ENCODE peak calls at places on chromosomes 12 and 14, in five cellular contexts. One of them, this sample, is unnamed.
A peak's percentile ranks its signal among the peaks of the same experiment; 100 is the strongest.

GRCh38 chr12:93848453-93849120 is 171.4 kb downstream of the CRADD start:
- DNase-seq in mammary epithelial cell: no peak
- DNase-seq in dorsolateral prefrontal cortex: no peak
- DNase-seq in small intestine: peak; percentile 59
- DNase-seq in right lobe of liver: no peak
- DNase-seq in this sample: peak; percentile 80

GRCh38 chr14:48325486-48325885 is 650.1 kb upstream of the MDGA2 start:
- DNase-seq in mammary epithelial cell: peak; percentile 36
- DNase-seq in dorsolateral prefrontal cortex: no peak
- DNase-seq in small intestine: no peak
- DNase-seq in right lobe of liver: no peak
- DNase-seq in this sample: no peak

GRCh38 chr12:127230843-127231260 is 1036.1 kb upstream of the TMEM132C start:
- DNase-seq in mammary epithelial cell: peak; percentile 99
- DNase-seq in dorsolateral prefrontal cortex: no peak
- DNase-seq in small intestine: no peak
- DNase-seq in right lobe of liver: no peak
- DNase-seq in this sample: no peak

GRCh38 chr12:70667253-70667652 is 30.0 kb upstream of the PTPRB start:
- DNase-seq in mammary epithelial cell: no peak
- DNase-seq in dorsolateral prefrontal cortex: no peak
- DNase-seq in small intestine: no peak
- DNase-seq in right lobe of liver: no peak
- DNase-seq in this sample: no peak

GRCh38 chr12:75553865-75554555 is 42.6 kb upstream of the KRR1 start:
- DNase-seq in mammary epithelial cell: no peak
- DNase-seq in dorsolateral prefrontal cortex: no peak
- DNase-seq in small intestine: no peak
- DNase-seq in right lobe of liver: no peak
- DNase-seq in this sample: no peak

GRCh38 chr12:119748512-119748911 is 80.6 kb downstream of the PRKAB1 start:
- DNase-seq in mammary epithelial cell: no peak
- DNase-seq in dorsolateral prefrontal cortex: no peak
- DNase-seq in small intestine: no peak
- DNase-seq in right lobe of liver: no peak
- DNase-seq in this sample: no peak

GRCh38 chr14:85308531-85309300 is 221.2 kb upstream of the FLRT2 start:
- DNase-seq in mammary epithelial cell: no peak
- DNase-seq in dorsolateral prefrontal cortex: no peak
- DNase-seq in small intestine: no peak
- DNase-seq in right lobe of liver: no peak
- DNase-seq in this sample: no peak

GRCh38 chr12:90770861-90771260 is 184.1 kb downstream of the CCER1 start:
- DNase-seq in mammary epithelial cell: no peak
- DNase-seq in dorsolateral prefrontal cortex: no peak
- DNase-seq in small intestine: no peak
- DNase-seq in right lobe of liver: no peak
- DNase-seq in this sample: no peak

GRCh38 chr12:1843641-1844005 is 23.3 kb downstream of the LRTM2 start:
- DNase-seq in mammary epithelial cell: no peak
- DNase-seq in dorsolateral prefrontal cortex: no peak
- DNase-seq in small intestine: no peak
- DNase-seq in right lobe of liver: no peak
- DNase-seq in this sample: no peak

GRCh38 chr12:132547207-132547740 is 57.3 kb downstream of the FBRSL1 start:
- DNase-seq in mammary epithelial cell: no peak
- DNase-seq in dorsolateral prefrontal cortex: no peak
- DNase-seq in small intestine: no peak
- DNase-seq in right lobe of liver: no peak
- DNase-seq in this sample: no peak

GRCh38 chr14:74514471-74514932 is 20.9 kb downstream of the ISCA2 start:
- DNase-seq in mammary epithelial cell: peak; percentile 98
- DNase-seq in dorsolateral prefrontal cortex: peak; percentile 43
- DNase-seq in small intestine: peak; percentile 9
- DNase-seq in right lobe of liver: peak; percentile 24
- DNase-seq in this sample: peak; percentile 59

GRCh38 chr12:39505025-39505424 is 62.1 kb upstream of the KIF21A start:
- DNase-seq in mammary epithelial cell: peak; percentile 72
- DNase-seq in dorsolateral prefrontal cortex: no peak
- DNase-seq in small intestine: no peak
- DNase-seq in right lobe of liver: no peak
- DNase-seq in this sample: no peak

GRCh38 chr12:54404061-54405004 is 14.7 kb downstream of the ITGA5 start:
- DNase-seq in mammary epithelial cell: no peak
- DNase-seq in dorsolateral prefrontal cortex: no peak
- DNase-seq in small intestine: peak; percentile 25
- DNase-seq in right lobe of liver: no peak
- DNase-seq in this sample: no peak

GRCh38 chr14:58772814-58773620 is 135.3 kb downstream of the DACT1 start:
- DNase-seq in mammary epithelial cell: no peak
- DNase-seq in dorsolateral prefrontal cortex: no peak
- DNase-seq in small intestine: no peak
- DNase-seq in right lobe of liver: no peak
- DNase-seq in this sample: no peak

GRCh38 chr12:62832027-62832426 is 102.9 kb downstream of the PPM1H start:
- DNase-seq in mammary epithelial cell: no peak
- DNase-seq in dorsolateral prefrontal cortex: no peak
- DNase-seq in small intestine: no peak
- DNase-seq in right lobe of liver: no peak
- DNase-seq in this sample: no peak

GRCh38 chr12:63420206-63420644 is 248.1 kb downstream of the DPY19L2 start:
- DNase-seq in mammary epithelial cell: peak; percentile 23
- DNase-seq in dorsolateral prefrontal cortex: no peak
- DNase-seq in small intestine: peak; percentile 32
- DNase-seq in right lobe of liver: peak; percentile 38
- DNase-seq in this sample: peak; percentile 65

GRCh38 chr12:84502907-84503787 is 409.5 kb downstream of the SLC6A15 start:
- DNase-seq in mammary epithelial cell: peak; percentile 66
- DNase-seq in dorsolateral prefrontal cortex: peak; percentile 48
- DNase-seq in small intestine: peak; percentile 27
- DNase-seq in right lobe of liver: no peak
- DNase-seq in this sample: peak; percentile 7

GRCh38 chr14:48814562-48814961 is 771.6 kb downstream of the RPS29 start:
- DNase-seq in mammary epithelial cell: no peak
- DNase-seq in dorsolateral prefrontal cortex: no peak
- DNase-seq in small intestine: no peak
- DNase-seq in right lobe of liver: no peak
- DNase-seq in this sample: no peak

GRCh38 chr14:95784137-95784536 is 70.2 kb upstream of the TCL1A start:
- DNase-seq in mammary epithelial cell: peak; percentile 8
- DNase-seq in dorsolateral prefrontal cortex: no peak
- DNase-seq in small intestine: no peak
- DNase-seq in right lobe of liver: no peak
- DNase-seq in this sample: no peak

GRCh38 chr12:132292328-132293319 is 36.8 kb downstream of the GALNT9 start:
- DNase-seq in mammary epithelial cell: no peak
- DNase-seq in dorsolateral prefrontal cortex: peak; percentile 26
- DNase-seq in small intestine: no peak
- DNase-seq in right lobe of liver: no peak
- DNase-seq in this sample: no peak

GRCh38 chr12:63415357-63415756 is 252.9 kb downstream of the DPY19L2 start:
- DNase-seq in mammary epithelial cell: no peak
- DNase-seq in dorsolateral prefrontal cortex: no peak
- DNase-seq in small intestine: no peak
- DNase-seq in right lobe of liver: no peak
- DNase-seq in this sample: no peak

GRCh38 chr14:91374897-91375747 is 42.5 kb downstream of the CCDC88C start:
- DNase-seq in mammary epithelial cell: no peak
- DNase-seq in dorsolateral prefrontal cortex: no peak
- DNase-seq in small intestine: no peak
- DNase-seq in right lobe of liver: no peak
- DNase-seq in this sample: no peak

GRCh38 chr12:46160981-46161690 is 107.7 kb downstream of the SLC38A1 start:
- DNase-seq in mammary epithelial cell: no peak
- DNase-seq in dorsolateral prefrontal cortex: no peak
- DNase-seq in small intestine: no peak
- DNase-seq in right lobe of liver: no peak
- DNase-seq in this sample: no peak

GRCh38 chr12:81542621-81543020 is 216.5 kb downstream of the PPFIA2 start:
- DNase-seq in mammary epithelial cell: no peak
- DNase-seq in dorsolateral prefrontal cortex: no peak
- DNase-seq in small intestine: no peak
- DNase-seq in right lobe of liver: no peak
- DNase-seq in this sample: no peak

GRCh38 chr14:75442642-75443041 is 14.8 kb downstream of the JDP2 start:
- DNase-seq in mammary epithelial cell: peak; percentile 60
- DNase-seq in dorsolateral prefrontal cortex: no peak
- DNase-seq in small intestine: no peak
- DNase-seq in right lobe of liver: no peak
- DNase-seq in this sample: no peak

GRCh38 chr14:89337912-89338311 is 79.1 kb downstream of the FOXN3 start:
- DNase-seq in mammary epithelial cell: no peak
- DNase-seq in dorsolateral prefrontal cortex: no peak
- DNase-seq in small intestine: no peak
- DNase-seq in right lobe of liver: no peak
- DNase-seq in this sample: no peak

GRCh38 chr12:129762436-129762835 is 141.4 kb downstream of the TMEM132D start:
- DNase-seq in mammary epithelial cell: no peak
- DNase-seq in dorsolateral prefrontal cortex: peak; percentile 48
- DNase-seq in small intestine: no peak
- DNase-seq in right lobe of liver: no peak
- DNase-seq in this sample: no peak

GRCh38 chr12:13241833-13242232 is 45.3 kb downstream of the EMP1 start:
- DNase-seq in mammary epithelial cell: peak; percentile 61
- DNase-seq in dorsolateral prefrontal cortex: no peak
- DNase-seq in small intestine: peak; percentile 99
- DNase-seq in right lobe of liver: no peak
- DNase-seq in this sample: no peak

GRCh38 chr12:30691122-30691879 is 4.4 kb downstream of the IPO8 start:
- DNase-seq in mammary epithelial cell: peak; percentile 54
- DNase-seq in dorsolateral prefrontal cortex: no peak
- DNase-seq in small intestine: peak; percentile 18
- DNase-seq in right lobe of liver: no peak
- DNase-seq in this sample: no peak

GRCh38 chr12:16454481-16454880 is 107.0 kb downstream of the MGST1 start:
- DNase-seq in mammary epithelial cell: peak; percentile 35
- DNase-seq in dorsolateral prefrontal cortex: no peak
- DNase-seq in small intestine: no peak
- DNase-seq in right lobe of liver: no peak
- DNase-seq in this sample: no peak

GRCh38 chr14:50085570-50086315 is 30.6 kb downstream of the VCPKMT start:
- DNase-seq in mammary epithelial cell: peak; percentile 78
- DNase-seq in dorsolateral prefrontal cortex: peak; percentile 57
- DNase-seq in small intestine: no peak
- DNase-seq in right lobe of liver: no peak
- DNase-seq in this sample: no peak

GRCh38 chr12:68915055-68915454 is 17.9 kb downstream of the CPM start:
- DNase-seq in mammary epithelial cell: peak; percentile 80
- DNase-seq in dorsolateral prefrontal cortex: no peak
- DNase-seq in small intestine: no peak
- DNase-seq in right lobe of liver: no peak
- DNase-seq in this sample: no peak

GRCh38 chr12:14810953-14811483 is 3.0 kb downstream of the SMCO3 start:
- DNase-seq in mammary epithelial cell: peak; percentile 19
- DNase-seq in dorsolateral prefrontal cortex: no peak
- DNase-seq in small intestine: peak; percentile 5
- DNase-seq in right lobe of liver: peak; percentile 23
- DNase-seq in this sample: no peak

GRCh38 chr14:104249706-104250105 is 111.3 kb downstream of the KIF26A start:
- DNase-seq in mammary epithelial cell: no peak
- DNase-seq in dorsolateral prefrontal cortex: no peak
- DNase-seq in small intestine: no peak
- DNase-seq in right lobe of liver: no peak
- DNase-seq in this sample: no peak

GRCh38 chr14:61125314-61126082 is 144.5 kb downstream of the SLC38A6 start:
- DNase-seq in mammary epithelial cell: peak; percentile 33
- DNase-seq in dorsolateral prefrontal cortex: no peak
- DNase-seq in small intestine: no peak
- DNase-seq in right lobe of liver: no peak
- DNase-seq in this sample: no peak
- H3K4me3 ChIP-seq in mammary epithelial cell: no peak overlapping the region
- H3K4me3 ChIP-seq in dorsolateral prefrontal cortex: no peak overlapping the region
- H3K4me3 ChIP-seq in small intestine: no peak overlapping the region
- H3K4me3 ChIP-seq in right lobe of liver: no peak overlapping the region
- H3K4me3 ChIP-seq in this sample: no peak overlapping the region

DNA sequence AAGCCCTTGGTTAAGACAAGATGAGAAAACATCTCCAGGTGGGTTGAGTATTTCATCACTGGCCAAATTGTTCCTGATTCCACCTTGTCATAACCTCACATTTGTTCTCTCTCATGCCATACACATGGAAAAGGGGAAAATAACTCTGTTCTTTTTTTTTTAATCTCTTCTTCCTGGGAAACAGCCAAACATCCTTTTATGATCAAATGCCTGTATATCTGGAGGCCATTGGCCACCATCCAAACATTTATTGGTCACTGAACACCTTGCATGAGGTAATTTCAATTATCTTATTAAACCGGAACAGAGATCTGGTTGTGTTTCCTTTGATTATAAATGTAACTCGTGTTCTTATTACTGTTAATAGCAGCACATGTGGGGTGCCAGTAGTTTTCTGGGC is 469.6 kb downstream of the NPAS3 start:
- DNase-seq in mammary epithelial cell: no peak
- DNase-seq in dorsolateral prefrontal cortex: no peak
- DNase-seq in small intestine: peak; percentile 79
- DNase-seq in right lobe of liver: no peak
- DNase-seq in this sample: no peak
- H3K27ac ChIP-seq in mammary epithelial cell: no peak overlapping the region
- H3K27ac ChIP-seq in dorsolateral prefrontal cortex: no peak overlapping the region
- H3K27ac ChIP-seq in small intestine: no peak overlapping the region
- H3K27ac ChIP-seq in right lobe of liver: no peak overlapping the region
- H3K27ac ChIP-seq in this sample: no peak overlapping the region

DNA sequence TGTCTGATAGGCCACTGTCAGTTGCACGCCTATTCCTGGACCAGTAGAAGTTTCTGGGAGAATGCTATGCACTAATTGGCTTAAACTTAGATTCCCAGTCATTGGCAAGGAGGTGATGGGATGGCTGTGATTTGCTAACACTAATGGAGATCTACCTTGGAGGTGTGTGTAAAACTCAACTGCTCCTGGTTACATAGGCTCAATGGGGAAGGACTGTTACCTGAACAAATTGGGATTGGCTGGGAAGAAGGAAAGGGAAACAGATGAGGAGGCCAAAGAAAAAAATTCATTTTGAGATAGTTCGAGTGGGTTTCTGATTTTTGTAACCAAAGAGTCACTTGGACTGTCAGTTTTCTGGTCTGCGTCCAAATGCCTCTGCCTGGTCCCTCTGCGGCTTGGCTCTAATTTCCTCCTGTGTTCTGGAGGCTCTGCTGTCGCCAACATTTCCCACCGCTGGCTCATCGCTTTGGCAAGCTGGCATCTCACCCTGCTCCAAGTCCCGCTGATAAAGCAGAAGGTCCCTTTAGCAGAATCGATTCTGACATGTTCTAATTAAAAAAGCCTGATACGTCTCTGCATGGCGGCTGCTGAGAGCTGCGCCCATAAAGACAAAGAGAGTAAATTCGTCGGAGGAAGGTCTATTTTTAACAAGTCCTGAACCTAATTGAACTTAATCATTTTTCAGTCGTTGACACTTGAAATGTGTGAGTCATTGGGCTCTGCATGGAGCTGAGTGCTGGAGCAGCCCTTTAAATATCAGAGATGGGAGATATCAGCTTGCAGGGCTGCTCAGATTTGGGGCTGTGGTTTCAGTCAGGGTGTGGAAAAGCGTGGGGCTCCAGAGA is 2.0 kb upstream of the CCDC63 start:
- DNase-seq in mammary epithelial cell: peak; percentile 45
- DNase-seq in dorsolateral prefrontal cortex: peak; percentile 59
- DNase-seq in small intestine: no peak
- DNase-seq in right lobe of liver: no peak
- DNase-seq in this sample: no peak
- H3K4me3 ChIP-seq in mammary epithelial cell: no peak overlapping the region
- H3K4me3 ChIP-seq in dorsolateral prefrontal cortex: no peak overlapping the region
- H3K4me3 ChIP-seq in small intestine: no peak overlapping the region
- H3K4me3 ChIP-seq in right lobe of liver: no peak overlapping the region
- H3K4me3 ChIP-seq in this sample: no peak overlapping the region

GRCh38 chr14:94196057-94196456 is 21.9 kb downstream of the PPP4R4 start:
- DNase-seq in mammary epithelial cell: no peak
- DNase-seq in dorsolateral prefrontal cortex: no peak
- DNase-seq in small intestine: no peak
- DNase-seq in right lobe of liver: no peak
- DNase-seq in this sample: no peak
- H3K27ac ChIP-seq in mammary epithelial cell: no peak overlapping the region
- H3K27ac ChIP-seq in dorsolateral prefrontal cortex: no peak overlapping the region
- H3K27ac ChIP-seq in small intestine: no peak overlapping the region
- H3K27ac ChIP-seq in right lobe of liver: no peak overlapping the region
- H3K27ac ChIP-seq in this sample: no peak overlapping the region